ENCODE peak calls at places on chromosomes 12 and 14, in ten cellular contexts. B, E, Z, P, C, K, W, A, Q and F are unnamed samples.

GRCh38 chr14:70032447-70032846 is 153.2 kb downstream of the SMOC1 start:
- DNase-seq in B (peak), E (no peak), Z (no peak), P (no peak), C (no peak), K (no peak), W (peak), A (no peak), Q (no peak), F (peak)

GRCh38 chr12:18546399-18546798 is 191.4 kb downstream of the PLCZ1 start:
- DNase-seq in B (peak), E (peak), Z (peak), P (no peak), C (no peak), K (no peak), W (no peak), A (peak), Q (no peak), F (no peak)

GRCh38 chr12:51341259-51342007 is 5.0 kb downstream of the CELA1 start:
- DNase-seq in B (peak), E (peak), Z (peak), P (no peak), C (peak), K (peak), W (peak), A (peak), Q (peak), F (peak)

GRCh38 chr12:95637471-95638155 is 86.3 kb upstream of the USP44 start:
- DNase-seq in B (peak), E (no peak), Z (no peak), P (no peak), C (no peak), K (no peak), W (no peak), A (peak), Q (no peak), F (no peak)

GRCh38 chr12:20415641-20416040 is 47.3 kb downstream of the PDE3A start:
- DNase-seq in B (no peak), E (no peak), Z (no peak), P (no peak), C (no peak), K (no peak), W (no peak), A (no peak), Q (no peak), F (no peak)

GRCh38 chr14:44279357-44279756 is 227.7 kb downstream of the FSCB start:
- DNase-seq in B (no peak), E (no peak), Z (no peak), P (no peak), C (no peak), K (no peak), W (no peak), A (no peak), Q (no peak), F (no peak)

GRCh38 chr12:103198499-103198898 is 241.0 kb downstream of the ASCL1 start:
- DNase-seq in B (no peak), E (no peak), Z (no peak), P (no peak), C (no peak), K (no peak), W (no peak), A (no peak), Q (no peak), F (no peak)

GRCh38 chr14:28941758-28942157 is 175.2 kb downstream of the FOXG1 start:
- DNase-seq in B (no peak), E (no peak), Z (no peak), P (no peak), C (no peak), K (no peak), W (no peak), A (no peak), Q (no peak), F (no peak)

GRCh38 chr14:48970995-48971394 is 615.2 kb downstream of the RPS29 start:
- DNase-seq in B (peak), E (no peak), Z (no peak), P (no peak), C (no peak), K (no peak), W (no peak), A (peak), Q (no peak), F (no peak)

GRCh38 chr12:59088673-59089072 is 168.4 kb upstream of the LRIG3 start:
- DNase-seq in B (peak), E (no peak), Z (no peak), P (no peak), C (no peak), K (no peak), W (no peak), A (peak), Q (no peak), F (no peak)

GRCh38 chr14:75340921-75341320 is 62.3 kb downstream of the FOS start:
- DNase-seq in B (no peak), E (peak), Z (peak), P (peak), C (no peak), K (peak), W (no peak), A (no peak), Q (peak), F (no peak)

GRCh38 chr12:126198966-126199692 is 1133.9 kb downstream of the AACS start:
- DNase-seq in B (peak), E (peak), Z (no peak), P (no peak), C (no peak), K (no peak), W (no peak), A (no peak), Q (no peak), F (no peak)

GRCh38 chr14:33646692-33647260 is 304.1 kb downstream of the EGLN3 start:
- DNase-seq in B (peak), E (no peak), Z (no peak), P (no peak), C (no peak), K (no peak), W (no peak), A (peak), Q (no peak), F (peak)

GRCh38 chr14:89540009-89540829 is 123.2 kb upstream of the FOXN3 start:
- DNase-seq in B (peak), E (no peak), Z (no peak), P (no peak), C (no peak), K (no peak), W (no peak), A (peak), Q (no peak), F (no peak)

GRCh38 chr12:50545783-50546182 is 41.0 kb downstream of the DIP2B start:
- DNase-seq in B (peak), E (no peak), Z (no peak), P (no peak), C (no peak), K (peak), W (no peak), A (peak), Q (peak), F (no peak)

GRCh38 chr14:63713765-63714164 is 14.1 kb downstream of the SGPP1 start:
- DNase-seq in B (peak), E (no peak), Z (no peak), P (no peak), C (no peak), K (no peak), W (no peak), A (peak), Q (no peak), F (no peak)

GRCh38 chr12:49538740-49539403 is at the start of gene KCNH3:
- DNase-seq in B (peak), E (peak), Z (peak), P (peak), C (peak), K (peak), W (peak), A (peak), Q (peak), F (no peak)

GRCh38 chr12:66679441-66680069 is 679 bp upstream of the GRIP1 start:
- DNase-seq in B (no peak), E (no peak), Z (no peak), P (no peak), C (no peak), K (no peak), W (no peak), A (no peak), Q (no peak), F (no peak)

GRCh38 chr12:110329710-110330109 is 48.7 kb downstream of the ATP2A2 start:
- DNase-seq in B (no peak), E (no peak), Z (no peak), P (no peak), C (no peak), K (no peak), W (no peak), A (no peak), Q (no peak), F (no peak)

GRCh38 chr14:82642425-82642824 is 1108.8 kb upstream of the SEL1L start:
- DNase-seq in B (no peak), E (peak), Z (peak), P (peak), C (no peak), K (no peak), W (peak), A (no peak), Q (no peak), F (no peak)

GRCh38 chr12:101698782-101699347 is 1.4 kb downstream of the CHPT1 start:
- DNase-seq in B (peak), E (no peak), Z (no peak), P (no peak), C (no peak), K (peak), W (peak), A (peak), Q (peak), F (no peak)

GRCh38 chr12:67698711-67699603 is 50.4 kb downstream of the DYRK2 start:
- DNase-seq in B (peak), E (no peak), Z (no peak), P (no peak), C (no peak), K (no peak), W (no peak), A (peak), Q (no peak), F (peak)

GRCh38 chr12:50955697-50956096 is 3.4 kb downstream of the HIGD1C start:
- DNase-seq in B (no peak), E (no peak), Z (no peak), P (no peak), C (no peak), K (no peak), W (no peak), A (no peak), Q (no peak), F (no peak)

GRCh38 chr14:94173885-94174621 is at the start of gene PPP4R4:
- DNase-seq in B (peak), E (peak), Z (peak), P (peak), C (peak), K (peak), W (peak), A (peak), Q (peak), F (peak)

GRCh38 chr12:44851586-44851985 is 24.5 kb downstream of the NELL2 start:
- DNase-seq in B (no peak), E (no peak), Z (no peak), P (no peak), C (no peak), K (no peak), W (no peak), A (no peak), Q (no peak), F (no peak)

GRCh38 chr14:60958146-60958545 is 22.7 kb downstream of the TRMT5 start:
- DNase-seq in B (no peak), E (no peak), Z (no peak), P (no peak), C (no peak), K (no peak), W (no peak), A (no peak), Q (no peak), F (no peak)

GRCh38 chr12:64624035-64624434 is 13.7 kb downstream of the RASSF3 start:
- DNase-seq in B (no peak), E (no peak), Z (no peak), P (no peak), C (no peak), K (no peak), W (no peak), A (no peak), Q (no peak), F (no peak)

GRCh38 chr12:64633186-64633939 is 23.1 kb downstream of the RASSF3 start:
- DNase-seq in B (no peak), E (no peak), Z (no peak), P (no peak), C (no peak), K (no peak), W (no peak), A (no peak), Q (no peak), F (no peak)

GRCh38 chr12:64625243-64626077 is 15.2 kb downstream of the RASSF3 start:
- DNase-seq in B (peak), E (no peak), Z (peak), P (no peak), C (no peak), K (peak), W (peak), A (peak), Q (peak), F (no peak)

GRCh38 chr12:64631197-64631596 is 20.9 kb downstream of the RASSF3 start:
- DNase-seq in B (no peak), E (no peak), Z (no peak), P (no peak), C (no peak), K (no peak), W (no peak), A (no peak), Q (no peak), F (no peak)

DNA sequence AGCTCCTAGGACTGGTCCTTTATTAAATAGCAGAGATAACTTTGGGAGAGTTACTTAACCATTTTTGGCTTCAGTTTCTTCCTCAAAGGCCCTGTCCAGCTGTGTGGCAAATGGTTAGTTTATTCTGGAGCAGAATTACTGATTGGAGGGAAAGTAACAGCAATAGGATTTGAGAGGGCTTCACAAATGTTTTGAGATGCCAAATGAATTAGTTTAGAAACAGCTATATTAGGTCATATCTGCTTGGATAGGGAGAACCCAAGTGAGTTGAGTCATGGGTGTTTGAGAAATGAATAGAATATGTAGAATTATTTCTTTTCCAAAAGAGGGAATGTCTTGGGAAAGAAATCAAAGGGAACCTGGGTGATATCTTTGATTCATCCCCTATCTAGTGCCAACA is 17.5 kb downstream of the RASSF3 start:
- DNase-seq in B (peak), E (no peak), Z (no peak), P (no peak), C (no peak), K (no peak), W (no peak), A (peak), Q (no peak), F (no peak)
- H3K27ac ChIP-seq in B (no peak), E (no peak), Z (no peak), P (peak), C (no peak), K (peak), W (peak), A (peak), Q (peak), F (no peak)

DNA sequence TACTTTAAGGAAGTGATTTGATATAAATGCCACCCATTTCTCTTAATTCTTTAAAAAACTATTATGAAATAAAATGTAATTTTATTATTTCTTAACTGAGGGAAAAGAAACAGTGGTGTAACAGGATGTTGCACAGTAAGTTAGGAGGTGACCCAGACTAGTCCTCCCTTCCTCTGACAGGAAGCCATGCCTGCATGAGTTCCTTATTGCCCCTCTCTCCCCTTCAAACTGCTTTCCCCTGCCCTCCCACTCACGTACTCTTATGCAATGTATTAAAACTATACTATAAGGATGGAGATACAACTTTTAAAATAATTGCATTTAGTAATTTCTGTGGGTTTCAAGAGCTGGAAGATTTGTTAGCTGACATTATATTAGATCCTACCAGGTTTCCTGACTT is 279.5 kb downstream of the TMTC2 start:
- DNase-seq in B (no peak), E (no peak), Z (no peak), P (no peak), C (no peak), K (no peak), W (no peak), A (no peak), Q (no peak), F (no peak)
- H3K4me3 ChIP-seq in B (no peak), E (no peak), Z (no peak), P (no peak), C (no peak), K (no peak), W (no peak), A (no peak), Q (no peak), F (no peak)

DNA sequence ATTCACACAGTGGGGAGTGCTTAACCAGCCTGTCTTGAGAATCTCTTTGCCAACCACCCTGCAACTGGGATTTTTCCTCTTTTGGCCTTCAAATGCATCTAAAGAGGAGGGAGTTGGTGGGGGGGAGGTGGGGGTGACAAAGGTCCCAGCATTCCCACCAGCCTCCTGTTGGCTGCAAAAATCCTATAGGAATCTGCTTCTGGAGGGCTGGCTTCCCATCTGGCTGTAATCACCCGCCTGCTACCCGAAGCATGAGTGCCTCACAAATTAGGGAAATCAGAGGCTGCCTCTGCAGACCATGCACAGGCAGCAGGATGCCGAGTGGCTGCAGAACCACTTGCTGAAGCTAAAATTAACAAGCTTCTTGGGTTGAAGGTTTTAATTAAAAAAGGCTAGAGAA is 74.0 kb upstream of the WSCD2 start:
- DNase-seq in B (no peak), E (no peak), Z (no peak), P (no peak), C (no peak), K (no peak), W (no peak), A (no peak), Q (no peak), F (no peak)
- H3K27ac ChIP-seq in B (no peak), E (no peak), Z (no peak), P (no peak), C (no peak), K (no peak), W (no peak), A (no peak), Q (no peak), F (no peak)

GRCh38 chr14:52124791-52125661 is 56.2 kb upstream of the NID2 start:
- DNase-seq in B (peak), E (no peak), Z (peak), P (no peak), C (no peak), K (no peak), W (peak), A (peak), Q (no peak), F (no peak)
- H3K4me3 ChIP-seq in B (no peak), E (no peak), Z (no peak), P (no peak), C (no peak), K (no peak), W (no peak), A (no peak), Q (no peak), F (no peak)

DNA sequence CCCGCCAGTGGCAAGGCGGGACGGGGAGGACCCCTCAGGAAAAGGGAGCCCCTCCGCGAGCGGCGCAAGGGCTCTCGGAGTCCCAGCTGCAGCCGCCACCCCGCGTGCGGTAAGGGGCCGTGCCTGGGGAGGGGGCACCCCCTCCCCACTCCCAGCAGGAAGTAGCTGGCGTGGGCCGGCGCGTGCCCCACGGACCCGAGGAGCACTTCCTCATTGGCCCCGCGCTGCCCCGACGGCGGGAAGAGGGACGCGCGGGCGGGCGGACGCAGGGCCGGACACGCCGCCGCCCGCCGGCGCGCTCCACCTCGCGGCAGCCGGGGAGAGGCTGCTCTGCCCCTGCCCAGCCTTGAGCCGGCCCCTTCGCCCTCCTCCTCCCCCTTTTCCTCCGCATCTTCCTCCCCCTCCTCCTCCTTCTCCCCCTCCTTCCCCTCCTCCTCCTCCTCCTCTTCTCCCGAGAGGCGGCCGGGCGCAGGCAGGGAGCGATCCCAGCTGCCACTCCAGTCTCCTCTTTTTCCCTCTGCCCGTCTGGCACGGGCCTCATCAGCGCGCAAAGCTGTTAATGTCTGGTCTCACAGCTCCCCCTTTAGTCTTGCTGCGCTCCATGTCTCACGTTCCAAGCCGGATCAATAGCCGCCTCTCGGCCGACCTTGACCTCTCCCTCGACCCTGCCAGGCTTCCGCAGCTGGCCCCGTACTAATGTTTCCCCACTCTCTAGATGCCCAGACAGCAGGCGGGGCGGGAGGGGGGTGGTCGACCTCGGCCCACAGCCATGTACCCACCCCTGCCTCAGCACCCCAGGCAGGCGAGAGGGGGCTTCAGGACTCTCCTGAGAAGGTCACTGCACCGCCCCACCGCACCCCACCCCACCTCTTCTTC is 2.6 kb upstream of the BCL11B start:
- DNase-seq in B (peak), E (peak), Z (peak), P (no peak), C (peak), K (no peak), W (peak), A (peak), Q (peak), F (peak)
- H3K27ac ChIP-seq in B (no peak), E (no peak), Z (peak), P (no peak), C (no peak), K (no peak), W (peak), A (no peak), Q (peak), F (peak)